ENCODE peak calls at places on chromosomes 7 and 10, in ten cellular contexts. X is colonic mucosa, E is dorsolateral prefrontal cortex, K is fibroblast of lung, W is T-cell, I is breast epithelium, F is NCI-H1105, G is HCT116, B is T-helper 2 cell, D is H4. L is an unnamed sample.

GRCh38 chr7:85516675-85517074 is 329.8 kb upstream of the SEMA3D start:
- DNase-seq in X (no peak), E (no peak), K (peak), W (no peak), I (no peak), F (no peak), G (no peak), B (no peak), D (no peak), L (no peak)

GRCh38 chr7:159095979-159096411 is 48.7 kb downstream of the VIPR2 start:
- DNase-seq in X (no peak), E (no peak), K (no peak), W (peak), I (no peak), F (no peak), G (no peak), B (no peak), D (no peak), L (no peak)

GRCh38 chr7:137656227-137656849 is 190.4 kb downstream of the DGKI start:
- DNase-seq in X (peak), E (peak), K (peak), W (no peak), I (peak), F (peak), G (peak), B (peak), D (peak), L (no peak)

GRCh38 chr10:5550250-5550545 is 25.4 kb downstream of the CALML3 start:
- DNase-seq in X (no peak), E (no peak), K (no peak), W (no peak), I (no peak), F (no peak), G (no peak), B (no peak), D (no peak), L (no peak)

GRCh38 chr10:7436490-7437100 is 25.8 kb upstream of the SFMBT2 start:
- DNase-seq in X (no peak), E (no peak), K (peak), W (no peak), I (no peak), F (no peak), G (no peak), B (no peak), D (no peak), L (no peak)

GRCh38 chr7:48307041-48307714 is 135.9 kb downstream of the ABCA13 start:
- DNase-seq in X (no peak), E (no peak), K (no peak), W (no peak), I (no peak), F (no peak), G (no peak), B (no peak), D (no peak), L (no peak)

GRCh38 chr7:14403587-14403986 is 414.1 kb upstream of the ETV1 start:
- DNase-seq in X (no peak), E (no peak), K (no peak), W (no peak), I (no peak), F (no peak), G (no peak), B (no peak), D (no peak), L (no peak)

GRCh38 chr10:89073719-89074118 is 83.1 kb downstream of the FAS start:
- DNase-seq in X (no peak), E (no peak), K (peak), W (no peak), I (no peak), F (no peak), G (no peak), B (no peak), D (no peak), L (no peak)

GRCh38 chr7:27846388-27846787 is 106.4 kb downstream of the TAX1BP1 start:
- DNase-seq in X (no peak), E (no peak), K (no peak), W (no peak), I (no peak), F (no peak), G (no peak), B (no peak), D (no peak), L (no peak)

GRCh38 chr10:128046934-128047251 is 79.3 kb downstream of the MKI67 start:
- DNase-seq in X (no peak), E (peak), K (no peak), W (no peak), I (no peak), F (no peak), G (no peak), B (no peak), D (no peak), L (no peak)

GRCh38 chr10:119452396-119452795 is 90.1 kb downstream of the RGS10 start:
- DNase-seq in X (no peak), E (no peak), K (no peak), W (no peak), I (no peak), F (no peak), G (no peak), B (no peak), D (no peak), L (no peak)

GRCh38 chr10:22579826-22580225 is 134.6 kb downstream of the PIP4K2A start:
- DNase-seq in X (no peak), E (no peak), K (no peak), W (no peak), I (no peak), F (no peak), G (no peak), B (no peak), D (no peak), L (no peak)

GRCh38 chr7:97004931-97005763 is at the start of gene DLX6:
- DNase-seq in X (peak), E (peak), K (peak), W (no peak), I (no peak), F (peak), G (no peak), B (no peak), D (peak), L (no peak)

GRCh38 chr10:77926566-77927342 is at the start of gene DLG5:
- DNase-seq in X (peak), E (no peak), K (peak), W (no peak), I (peak), F (no peak), G (no peak), B (no peak), D (no peak), L (no peak)

GRCh38 chr7:136911362-136911761 is 42.9 kb downstream of the CHRM2 start:
- DNase-seq in X (no peak), E (no peak), K (peak), W (no peak), I (no peak), F (no peak), G (no peak), B (no peak), D (peak), L (no peak)

GRCh38 chr10:80694930-80695329 is 157.2 kb downstream of the SH2D4B start:
- DNase-seq in X (no peak), E (no peak), K (no peak), W (no peak), I (no peak), F (no peak), G (no peak), B (no peak), D (no peak), L (no peak)

GRCh38 chr7:138838166-138838565 is 40.2 kb upstream of the ATP6V0A4 start:
- DNase-seq in X (no peak), E (no peak), K (no peak), W (no peak), I (no peak), F (no peak), G (no peak), B (no peak), D (no peak), L (no peak)

GRCh38 chr7:72924417-72924747 is 513 bp upstream of the POM121 start:
- DNase-seq in X (no peak), E (no peak), K (no peak), W (no peak), I (no peak), F (no peak), G (no peak), B (no peak), D (no peak), L (no peak)

GRCh38 chr7:97022451-97023306 is 2.0 kb downstream of the DLX5 start:
- DNase-seq in X (no peak), E (no peak), K (no peak), W (no peak), I (no peak), F (no peak), G (no peak), B (no peak), D (no peak), L (no peak)

GRCh38 chr10:3857318-3857717 is 72.3 kb upstream of the KLF6 start:
- DNase-seq in X (no peak), E (no peak), K (no peak), W (no peak), I (no peak), F (no peak), G (no peak), B (no peak), D (no peak), L (no peak)

GRCh38 chr10:86956195-86956840 is 1.1 kb downstream of the MMRN2 start:
- DNase-seq in X (no peak), E (no peak), K (no peak), W (no peak), I (no peak), F (no peak), G (no peak), B (no peak), D (no peak), L (no peak)

GRCh38 chr10:14578060-14578952 is 196.4 kb downstream of the FAM107B start:
- DNase-seq in X (no peak), E (no peak), K (peak), W (no peak), I (no peak), F (no peak), G (no peak), B (no peak), D (no peak), L (peak)

GRCh38 chr10:7171825-7172224 is 239.0 kb downstream of the SFMBT2 start:
- DNase-seq in X (no peak), E (no peak), K (no peak), W (no peak), I (no peak), F (no peak), G (no peak), B (no peak), D (no peak), L (no peak)

GRCh38 chr10:91652364-91652763 is 19.5 kb upstream of the PPP1R3C start:
- DNase-seq in X (no peak), E (no peak), K (peak), W (no peak), I (peak), F (no peak), G (peak), B (no peak), D (peak), L (no peak)

GRCh38 chr7:153151766-153152165 is 392.2 kb downstream of the ACTR3B start:
- DNase-seq in X (no peak), E (no peak), K (no peak), W (no peak), I (no peak), F (no peak), G (peak), B (no peak), D (no peak), L (no peak)

GRCh38 chr7:140262242-140262903 is 85.6 kb upstream of the KDM7A start:
- DNase-seq in X (no peak), E (no peak), K (no peak), W (peak), I (no peak), F (no peak), G (no peak), B (no peak), D (no peak), L (no peak)

GRCh38 chr10:119693262-119693957 is 32.4 kb upstream of the INPP5F start:
- DNase-seq in X (no peak), E (no peak), K (no peak), W (no peak), I (no peak), F (no peak), G (no peak), B (no peak), D (peak), L (no peak)

GRCh38 chr10:112946649-112947048 is 3.4 kb upstream of the TCF7L2 start:
- DNase-seq in X (peak), E (no peak), K (no peak), W (no peak), I (no peak), F (no peak), G (no peak), B (no peak), D (no peak), L (no peak)

GRCh38 chr7:73830872-73831655 is at the start of gene CLDN4:
- DNase-seq in X (peak), E (no peak), K (no peak), W (no peak), I (peak), F (peak), G (peak), B (no peak), D (no peak), L (no peak)

GRCh38 chr7:127844707-127845331 is 186.4 kb downstream of the LRRC4 start:
- DNase-seq in X (peak), E (no peak), K (peak), W (no peak), I (peak), F (peak), G (no peak), B (no peak), D (no peak), L (no peak)

GRCh38 chr10:33341638-33342037 is 7.2 kb upstream of the NRP1 start:
- DNase-seq in X (no peak), E (no peak), K (peak), W (no peak), I (no peak), F (no peak), G (no peak), B (no peak), D (no peak), L (no peak)

GRCh38 chr7:27151341-27151944 is 940 bp downstream of the HOXA3 start:
- DNase-seq in X (peak), E (peak), K (no peak), W (peak), I (peak), F (peak), G (no peak), B (no peak), D (no peak), L (peak)

GRCh38 chr10:7810443-7810842 is 7.9 kb upstream of the TAF3 start:
- DNase-seq in X (no peak), E (no peak), K (no peak), W (no peak), I (no peak), F (no peak), G (no peak), B (no peak), D (no peak), L (no peak)

GRCh38 chr7:96823274-96823673 is 113.6 kb upstream of the SEM1 start:
- DNase-seq in X (no peak), E (no peak), K (peak), W (no peak), I (no peak), F (no peak), G (no peak), B (no peak), D (peak), L (no peak)

GRCh38 chr10:42783181-42783549 is 570 bp downstream of the BMS1 start:
- DNase-seq in X (peak), E (no peak), K (peak), W (no peak), I (no peak), F (no peak), G (no peak), B (no peak), D (peak), L (no peak)

GRCh38 chr10:12606461-12606860 is 257.1 kb downstream of the CAMK1D start:
- DNase-seq in X (peak), E (no peak), K (no peak), W (no peak), I (no peak), F (no peak), G (no peak), B (no peak), D (no peak), L (no peak)

GRCh38 chr10:85317827-85318226 is 989.4 kb downstream of the CCSER2 start:
- DNase-seq in X (no peak), E (no peak), K (no peak), W (no peak), I (no peak), F (no peak), G (no peak), B (no peak), D (no peak), L (no peak)

GRCh38 chr7:130899638-130900401 is 165.8 kb upstream of the KLF14 start:
- DNase-seq in X (peak), E (no peak), K (no peak), W (no peak), I (no peak), F (no peak), G (no peak), B (no peak), D (no peak), L (peak)

GRCh38 chr7:98879198-98879988 is 1.1 kb downstream of the TRRAP start:
- DNase-seq in X (peak), E (no peak), K (no peak), W (peak), I (no peak), F (no peak), G (peak), B (peak), D (peak), L (no peak)

L was measured in ascending aorta.